ENCODE peak calls at places on chromosomes 13 and 19, in seven cellular contexts. Y, Q, C, T, X, I and L are unnamed samples.

GRCh38 chr13:97879646-97880297 is 73.7 kb upstream of the IPO5 start:
- DNase-seq in Y (no peak), C (no peak), X (no peak), T (no peak), Q (peak; percentile 87), I (no peak), L (no peak)

GRCh38 chr13:105665284-105665683 is 870.2 kb downstream of the EFNB2 start:
- DNase-seq in C (no peak), X (no peak), I (no peak), Q (peak; percentile 19), Y (no peak), T (no peak), L (no peak)

GRCh38 chr13:82330499-82330898 is 1551.8 kb downstream of the SLITRK1 start:
- DNase-seq in T (no peak), Y (peak; percentile 1), C (no peak), Q (peak; percentile 51), X (peak; percentile 16), I (no peak), L (peak; percentile 8)

GRCh38 chr19:30490760-30491159 is 118.6 kb downstream of the ZNF536 start:
- DNase-seq in C (no peak), I (no peak), X (no peak), T (no peak), Y (no peak), Q (no peak), L (no peak)

GRCh38 chr19:7963566-7963965 is 20.1 kb upstream of the TIMM44 start:
- DNase-seq in C (no peak), I (no peak), X (no peak), Q (no peak), Y (no peak), T (no peak), L (no peak)

GRCh38 chr13:74870865-74871264 is 611.1 kb downstream of the TBC1D4 start:
- DNase-seq in Y (no peak), I (no peak), T (no peak), Q (no peak), X (no peak), C (no peak), L (no peak)

GRCh38 chr19:14507704-14508246 is 10.4 kb downstream of the DNAJB1 start:
- DNase-seq in I (no peak), X (peak; percentile 67), Y (no peak), T (no peak), C (no peak), Q (no peak), L (no peak)

GRCh38 chr13:102440259-102440936 is 38.5 kb upstream of the FGF14 start:
- DNase-seq in X (no peak), I (no peak), Q (no peak), Y (no peak), C (no peak), T (no peak), L (no peak)

GRCh38 chr13:46598140-46598819 is 45.3 kb downstream of the LRCH1 start:
- DNase-seq in Y (no peak), X (no peak), Q (no peak), C (no peak), I (no peak), T (no peak), L (no peak)

GRCh38 chr13:42970824-42971669 is 21.0 kb downstream of the EPSTI1 start:
- DNase-seq in C (no peak), Q (peak; percentile 86), Y (peak; percentile 70), I (no peak), X (peak; percentile 24), T (no peak), L (peak; percentile 74)

GRCh38 chr13:75318138-75318833 is 163.7 kb downstream of the TBC1D4 start:
- DNase-seq in Q (no peak), C (no peak), I (no peak), Y (no peak), X (no peak), T (no peak), L (no peak)

GRCh38 chr13:25588336-25589060 is 216.7 kb downstream of the ATP8A2 start:
- DNase-seq in X (no peak), Y (no peak), Q (no peak), T (no peak), I (no peak), C (no peak), L (no peak)

GRCh38 chr19:8361921-8362793 is 1.8 kb upstream of the ANGPTL4 start:
- DNase-seq in Q (no peak), C (peak; percentile 93), Y (peak; percentile 98), X (no peak), T (peak; percentile 93), I (peak; percentile 98), L (no peak)

GRCh38 chr19:46630806-46631205 is 5.2 kb downstream of the GNG8 start:
- DNase-seq in C (no peak), Q (no peak), Y (no peak), X (no peak), I (no peak), T (no peak), L (no peak)

GRCh38 chr19:41844601-41845000 is at the start of gene LYPD4:
- DNase-seq in Y (no peak), T (no peak), I (no peak), X (no peak), C (no peak), Q (no peak), L (peak; percentile 79)

GRCh38 chr13:112159575-112160547 is 92.9 kb downstream of the SOX1 start:
- DNase-seq in T (no peak), C (no peak), I (no peak), Q (no peak), Y (peak; percentile 65), X (no peak), L (no peak)

GRCh38 chr13:26228080-26228479 is 6.0 kb upstream of the RNF6 start:
- DNase-seq in C (no peak), Y (no peak), I (no peak), Q (no peak), X (no peak), T (no peak), L (no peak)

GRCh38 chr13:51998723-51999471 is 12.4 kb downstream of the ATP7B start:
- DNase-seq in Q (peak; percentile 60), Y (no peak), X (peak; percentile 39), C (no peak), I (no peak), T (no peak), L (peak; percentile 22)

GRCh38 chr19:48746738-48747575 is at the start of gene IZUMO1:
- DNase-seq in X (peak; percentile 94), Q (peak; percentile 95), T (peak; percentile 79), I (peak; percentile 87), Y (peak; percentile 52), C (peak; percentile 84), L (peak; percentile 93)
- H3K4me3 ChIP-seq in X (peak within 1 kb of the TSS; percentile 51), Q (peak within 1 kb of the TSS; percentile 66), T (peak within 1 kb of the TSS; percentile 14), I (peak within 1 kb of the TSS; percentile 30), Y (peak within 1 kb of the TSS; percentile 16), C (peak within 1 kb of the TSS; percentile 61), L (peak within 1 kb of the TSS; percentile 64)

GRCh38 chr19:13050274-13050673 is 52.4 kb downstream of the LYL1 start:
- DNase-seq in Q (no peak), I (no peak), Y (no peak), X (no peak), C (no peak), T (no peak), L (no peak)
- H3K27me3 ChIP-seq in Q (peaks cover 26% of the 10 kb centered on the region), I (no peaks in the 10 kb centered on the region), Y (no peaks in the 10 kb centered on the region), X (no peaks in the 10 kb centered on the region), C (no peaks in the 10 kb centered on the region), T (no peaks in the 10 kb centered on the region), L (peaks cover 68% of the 10 kb centered on the region)

GRCh38 chr19:17338440-17339078 is 1.2 kb downstream of the GTPBP3 start:
- DNase-seq in I (no peak), Y (no peak), T (no peak), X (peak; percentile 30), C (no peak), Q (no peak), L (no peak)
- H3K4me3 ChIP-seq in I (no peak overlapping the region), Y (no peak overlapping the region), T (peak overlapping the region; percentile 78), X (peak overlapping the region; percentile 84), C (peak overlapping the region; percentile 85), Q (no peak overlapping the region), L (peak overlapping the region; percentile 93)

DNA sequence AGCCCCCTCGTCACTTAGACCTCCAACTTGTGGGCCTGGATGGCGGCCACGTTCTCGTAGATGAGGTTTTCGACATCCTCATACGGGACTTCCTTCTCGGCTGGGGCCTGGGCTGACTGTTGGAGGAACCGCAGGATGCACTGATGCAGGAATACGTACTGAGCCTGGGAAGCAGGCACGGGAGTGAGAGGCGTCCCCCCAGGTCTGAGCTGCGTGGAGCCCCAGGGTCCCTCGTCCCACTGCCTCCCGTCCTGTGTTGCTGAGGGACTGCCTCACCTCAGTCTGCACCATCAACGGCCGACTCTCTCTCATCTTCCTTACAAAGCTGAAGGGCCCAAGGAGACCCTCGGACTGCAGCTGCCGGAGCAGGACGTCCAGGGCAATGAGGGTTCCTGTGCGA is 1.7 kb upstream of the SYT5 start:
- DNase-seq in C (no peak), Q (no peak), I (no peak), Y (no peak), T (no peak), X (no peak), L (no peak)
- H3K27me3 ChIP-seq in C (peaks cover 97% of the 10 kb centered on the region), Q (no peaks in the 10 kb centered on the region), I (peaks cover 37% of the 10 kb centered on the region), Y (peaks cover 5% of the 10 kb centered on the region), T (peaks cover 60% of the 10 kb centered on the region), X (no peaks in the 10 kb centered on the region), L (peaks cover 39% of the 10 kb centered on the region)

GRCh38 chr13:109276261-109276660 is 510.1 kb downstream of the IRS2 start:
- DNase-seq in T (no peak), I (no peak), Q (no peak), Y (no peak), C (no peak), X (no peak), L (no peak)
- H3K4me3 ChIP-seq in T (no peak overlapping the region), I (no peak overlapping the region), Q (no peak overlapping the region), Y (no peak overlapping the region), C (no peak overlapping the region), X (no peak overlapping the region), L (no peak overlapping the region)